ENCODE peak calls at places on chromosomes 16 and 17, in six cellular contexts. A, Z, O, R, Q and G are unnamed samples.

GRCh38 chr16:58047557-58048348 is 22.2 kb downstream of the MMP15 start:
- DNase-seq in R (no peak), O (no peak), Q (no peak), A (no peak), Z (no peak), G (no peak)

GRCh38 chr17:56624315-56624714 is 30.8 kb downstream of the NOG start:
- DNase-seq in Z (no peak), A (no peak), R (no peak), Q (no peak), O (no peak), G (no peak)

GRCh38 chr16:78957328-78958100 is 643.0 kb downstream of the MAF start:
- DNase-seq in Q (no peak), Z (no peak), R (no peak), A (no peak), O (no peak), G (no peak)

GRCh38 chr16:79690159-79690558 is 89.6 kb upstream of the MAF start:
- DNase-seq in A (no peak), Q (no peak), Z (no peak), R (no peak), O (no peak), G (no peak)

GRCh38 chr16:2979669-2980226 is 498 bp downstream of the PKMYT1 start:
- DNase-seq in Q (no peak), Z (no peak), R (no peak), O (no peak), A (peak), G (no peak)

GRCh38 chr16:24151482-24151939 is 104.6 kb upstream of the CACNG3 start:
- DNase-seq in Z (no peak), R (peak), A (no peak), O (no peak), Q (no peak), G (no peak)

GRCh38 chr16:71637398-71637797 is 11.4 kb downstream of the MARVELD3 start:
- DNase-seq in O (no peak), Q (no peak), A (no peak), R (no peak), Z (no peak), G (no peak)

GRCh38 chr17:44981221-44981968 is 13.3 kb upstream of the C1QL1 start:
- DNase-seq in Q (no peak), A (peak), Z (peak), R (peak), O (no peak), G (no peak)

GRCh38 chr17:61458000-61458399 is 5.8 kb downstream of the TBX4 start:
- DNase-seq in Z (no peak), A (no peak), R (no peak), Q (no peak), O (no peak), G (peak)

GRCh38 chr17:17179371-17179827 is 26.7 kb downstream of the PLD6 start:
- DNase-seq in O (no peak), R (no peak), Z (no peak), Q (no peak), A (no peak), G (no peak)

GRCh38 chr17:15236281-15237105 is 28.6 kb downstream of the PMP22 start:
- DNase-seq in A (no peak), R (no peak), Q (no peak), O (no peak), Z (no peak), G (no peak)

GRCh38 chr17:66580178-66580577 is 254.7 kb upstream of the CACNG5 start:
- DNase-seq in R (no peak), A (peak), Q (no peak), Z (no peak), O (peak), G (no peak)

GRCh38 chr16:78669994-78670393 is 570.5 kb downstream of the WWOX start:
- DNase-seq in Q (no peak), R (no peak), Z (no peak), A (no peak), O (peak), G (no peak)

GRCh38 chr17:27895110-27895895 is 2.1 kb upstream of the LYRM9 start:
- DNase-seq in R (no peak), A (no peak), Q (no peak), Z (no peak), O (no peak), G (no peak)

GRCh38 chr17:72928454-72929136 is 163.9 kb downstream of the SLC39A11 start:
- DNase-seq in Z (no peak), A (no peak), R (no peak), Q (no peak), O (no peak), G (no peak)

GRCh38 chr17:12605222-12605621 is 60.5 kb upstream of the MYOCD start:
- DNase-seq in A (peak), Z (no peak), R (no peak), O (no peak), Q (no peak), G (no peak)

GRCh38 chr17:82905130-82905529 is 65.3 kb upstream of the ZNF750 start:
- DNase-seq in R (no peak), A (no peak), O (no peak), Z (no peak), Q (no peak), G (no peak)

GRCh38 chr16:64412578-64413280 is 709.1 kb downstream of the CDH11 start:
- DNase-seq in R (no peak), Q (no peak), A (peak), O (no peak), Z (no peak), G (no peak)

GRCh38 chr17:7367083-7367482 is 12.1 kb downstream of the TMEM95 start:
- DNase-seq in A (no peak), Z (no peak), O (no peak), R (no peak), Q (no peak), G (no peak)

GRCh38 chr17:51439395-51440229 is 179.3 kb downstream of the UTP18 start:
- DNase-seq in R (peak), A (peak), O (no peak), Z (no peak), Q (no peak), G (no peak)

GRCh38 chr17:28518132-28518531 is 12.0 kb downstream of the FOXN1 start:
- DNase-seq in R (no peak), Q (no peak), O (no peak), Z (no peak), A (no peak), G (no peak)

GRCh38 chr16:11060856-11061255 is 116.5 kb downstream of the CLEC16A start:
- DNase-seq in O (no peak), Z (no peak), Q (no peak), A (no peak), R (no peak), G (no peak)

GRCh38 chr17:82218349-82219075 is 5.9 kb upstream of the CCDC57 start:
- DNase-seq in A (no peak), Q (no peak), R (no peak), Z (no peak), O (peak), G (no peak)

GRCh38 chr16:71283612-71284011 is 5.6 kb downstream of the CMTR2 start:
- DNase-seq in Q (no peak), R (no peak), Z (no peak), A (no peak), O (no peak), G (no peak)

GRCh38 chr16:83615981-83616380 is 191.8 kb upstream of the HSBP1 start:
- DNase-seq in R (no peak), Q (no peak), O (no peak), Z (no peak), A (peak), G (no peak)

GRCh38 chr17:42023524-42024349 is 3.8 kb downstream of the NKIRAS2 start:
- DNase-seq in O (no peak), R (no peak), Q (no peak), A (no peak), Z (no peak), G (no peak)